ENCODE peak calls at places on chromosome 18, in five cellular contexts. C, X, A, M and N are unnamed samples.

GRCh38 chr18:68428026-68428425 is 286.9 kb downstream of the TMX3 start:
- DNase-seq in C (no peak), X (no peak), A (no peak), M (no peak), N (peak)

GRCh38 chr18:35172009-35172408 is 68.8 kb upstream of the ZNF397 start:
- DNase-seq in C (peak), X (no peak), A (no peak), M (no peak), N (no peak)

GRCh38 chr18:22152093-22152492 is 17.3 kb upstream of the GATA6 start:
- DNase-seq in C (no peak), X (no peak), A (no peak), M (no peak), N (no peak)

GRCh38 chr18:31487251-31488015 is 10.5 kb upstream of the DSG2 start:
- DNase-seq in C (no peak), X (no peak), A (no peak), M (no peak), N (peak)

GRCh38 chr18:63788447-63789096 is 13.4 kb downstream of the SERPINB7 start:
- DNase-seq in C (no peak), X (no peak), A (no peak), M (no peak), N (peak)

GRCh38 chr18:77025831-77026363 is 106.7 kb downstream of the MBP start:
- DNase-seq in C (no peak), X (no peak), A (no peak), M (no peak), N (no peak)

GRCh38 chr18:55546873-55547704 is 40.9 kb downstream of the TCF4 start:
- DNase-seq in C (no peak), X (no peak), A (no peak), M (no peak), N (no peak)

GRCh38 chr18:45627204-45627526 is 11.9 kb downstream of the SLC14A2 start:
- DNase-seq in C (no peak), X (no peak), A (no peak), M (no peak), N (no peak)

GRCh38 chr18:23825978-23826405 is 136.7 kb downstream of the LAMA3 start:
- DNase-seq in C (peak), X (no peak), A (no peak), M (no peak), N (peak)

GRCh38 chr18:57976230-57976773 is 67.7 kb upstream of the NEDD4L start:
- DNase-seq in C (no peak), X (no peak), A (no peak), M (no peak), N (no peak)

GRCh38 chr18:36493349-36494281 is 196.1 kb downstream of the FHOD3 start:
- DNase-seq in C (peak), X (no peak), A (no peak), M (no peak), N (no peak)

GRCh38 chr18:77207540-77207939 is 42.1 kb upstream of the GALR1 start:
- DNase-seq in C (peak), X (peak), A (no peak), M (no peak), N (peak)

GRCh38 chr18:62425465-62426190 is 97.2 kb upstream of the ZCCHC2 start:
- DNase-seq in C (peak), X (no peak), A (peak), M (peak), N (peak)

GRCh38 chr18:79681484-79682387 is 2.1 kb downstream of the CTDP1 start:
- DNase-seq in C (no peak), X (no peak), A (no peak), M (no peak), N (no peak)

GRCh38 chr18:44396550-44396949 is 284.1 kb upstream of the SETBP1 start:
- DNase-seq in C (no peak), X (no peak), A (no peak), M (no peak), N (no peak)

GRCh38 chr18:52060612-52061259 is 279.3 kb upstream of the DCC start:
- DNase-seq in C (no peak), X (no peak), A (no peak), M (no peak), N (no peak)

GRCh38 chr18:23972416-23972815 is 42.1 kb upstream of the TTC39C start:
- DNase-seq in C (no peak), X (no peak), A (no peak), M (no peak), N (no peak)

GRCh38 chr18:685438-685837 is 27.0 kb downstream of the ENOSF1 start:
- DNase-seq in C (no peak), X (no peak), A (no peak), M (no peak), N (no peak)

GRCh38 chr18:57029761-57030160 is 117.1 kb upstream of the BOD1L2 start:
- DNase-seq in C (no peak), X (no peak), A (no peak), M (no peak), N (peak)

GRCh38 chr18:76491436-76491800 is 3.6 kb downstream of the ZNF516 start:
- DNase-seq in C (peak), X (peak), A (peak), M (no peak), N (peak)

GRCh38 chr18:67417864-67418523 is 98.5 kb downstream of the DSEL start:
- DNase-seq in C (no peak), X (no peak), A (no peak), M (no peak), N (peak)

GRCh38 chr18:76678248-76678647 is 144.1 kb upstream of the ZNF236 start:
- DNase-seq in C (no peak), X (no peak), A (no peak), M (no peak), N (no peak)

GRCh38 chr18:69838620-69839411 is 108.9 kb downstream of the CD226 start:
- DNase-seq in C (no peak), X (no peak), A (no peak), M (no peak), N (peak)

GRCh38 chr18:34795070-34795740 is 85.1 kb downstream of the DTNA start:
- DNase-seq in C (no peak), X (no peak), A (no peak), M (no peak), N (no peak)

GRCh38 chr18:49238433-49239042 is 221.9 kb downstream of the DYM start:
- DNase-seq in C (no peak), X (no peak), A (no peak), M (no peak), N (peak)